ENCODE peak calls at places on chromosomes 16 and 17, in six cellular contexts. X is transverse colon, W is right lobe of liver, L is IMR-90, D is astrocyte of the spinal cord, B is hepatocyte. H is an unnamed sample.

GRCh38 chr17:27585153-27585681 is 45.8 kb upstream of the LGALS9 start:
- DNase-seq in X (no peak), W (no peak), L (no peak), D (no peak), B (no peak), H (no peak)

GRCh38 chr17:50532452-50533024 is at the start of gene EPN3:
- DNase-seq in X (peak; percentile 82), W (no peak), L (no peak), D (no peak), B (peak; percentile 72), H (peak; percentile 90)

GRCh38 chr17:46044286-46044928 is 45.4 kb downstream of the STH start:
- DNase-seq in X (peak; percentile 81), W (peak; percentile 75), L (peak; percentile 87), D (peak; percentile 90), B (peak; percentile 89), H (peak; percentile 71)

GRCh38 chr17:63519972-63520882 is 2.9 kb upstream of the KCNH6 start:
- DNase-seq in X (peak; percentile 73), W (peak; percentile 98), L (no peak), D (no peak), B (peak; percentile 78), H (no peak)

GRCh38 chr16:74298104-74298503 is 1.5 kb downstream of the PSMD7 start:
- DNase-seq in X (no peak), W (no peak), L (no peak), D (no peak), B (no peak), H (no peak)

GRCh38 chr17:36001109-36001735 is at the start of gene CCL15:
- DNase-seq in X (peak; percentile 64), W (peak; percentile 68), L (no peak), D (no peak), B (peak; percentile 56), H (no peak)

GRCh38 chr16:87601322-87602004 is 845 bp upstream of the JPH3 start:
- DNase-seq in X (no peak), W (no peak), L (no peak), D (no peak), B (no peak), H (peak; percentile 78)

GRCh38 chr16:56789360-56789759 is 59.4 kb downstream of the NUP93 start:
- DNase-seq in X (peak; percentile 31), W (no peak), L (peak; percentile 60), D (peak; percentile 51), B (peak; percentile 36), H (no peak)

GRCh38 chr17:75875940-75876189 is 2.5 kb downstream of the TRIM47 start:
- DNase-seq in X (no peak), W (no peak), L (no peak), D (no peak), B (no peak), H (no peak)

GRCh38 chr16:47371615-47372014 is 89.2 kb downstream of the ITFG1 start:
- DNase-seq in X (no peak), W (no peak), L (no peak), D (no peak), B (no peak), H (no peak)

GRCh38 chr16:8567355-8568230 is 22.7 kb downstream of the TMEM114 start:
- DNase-seq in X (peak; percentile 80), W (peak; percentile 75), L (peak; percentile 88), D (peak; percentile 88), B (peak; percentile 93), H (peak; percentile 78)

GRCh38 chr16:79601978-79602609 is 1.6 kb upstream of the MAF start:
- DNase-seq in X (peak; percentile 87), W (peak; percentile 88), L (peak; percentile 38), D (peak; percentile 82), B (peak; percentile 91), H (peak; percentile 60)

GRCh38 chr16:24822974-24823373 is 22.8 kb upstream of the SLC5A11 start:
- DNase-seq in X (no peak), W (no peak), L (no peak), D (no peak), B (no peak), H (no peak)

GRCh38 chr16:68707341-68708152 is 29.5 kb upstream of the CDH1 start:
- DNase-seq in X (peak; percentile 87), W (no peak), L (no peak), D (peak; percentile 41), B (peak; percentile 67), H (peak; percentile 94)

GRCh38 chr17:81672504-81672903 is 6.0 kb downstream of the CCDC137 start:
- DNase-seq in X (no peak), W (no peak), L (no peak), D (no peak), B (no peak), H (peak; percentile 19)

GRCh38 chr17:4968916-4969550 is 1.4 kb upstream of the SPAG7 start:
- DNase-seq in X (no peak), W (no peak), L (peak; percentile 95), D (peak; percentile 94), B (peak; percentile 79), H (peak; percentile 66)

GRCh38 chr17:10210151-10210574 is 11.8 kb upstream of the GAS7 start:
- DNase-seq in X (peak; percentile 25), W (no peak), L (peak; percentile 58), D (peak; percentile 80), B (peak; percentile 85), H (peak; percentile 51)

GRCh38 chr17:44084131-44084538 is 13.6 kb downstream of the G6PC3 start:
- DNase-seq in X (no peak), W (no peak), L (no peak), D (no peak), B (no peak), H (peak; percentile 89)

GRCh38 chr16:11484691-11485258 is 101.9 kb downstream of the LITAF start:
- DNase-seq in X (no peak), W (no peak), L (peak; percentile 73), D (peak; percentile 15), B (no peak), H (no peak)

GRCh38 chr16:85303354-85303883 is 191.1 kb upstream of the CIBAR2 start:
- DNase-seq in X (peak; percentile 71), W (peak; percentile 70), L (no peak), D (peak; percentile 17), B (peak; percentile 78), H (peak; percentile 96)

GRCh38 chr17:82239401-82239925 is 10.6 kb downstream of the SLC16A3 start:
- DNase-seq in X (no peak), W (no peak), L (no peak), D (no peak), B (no peak), H (no peak)

GRCh38 chr16:17414421-17414820 is 56.3 kb downstream of the XYLT1 start:
- DNase-seq in X (peak; percentile 14), W (no peak), L (no peak), D (no peak), B (no peak), H (no peak)

GRCh38 chr17:32323046-32323445 is 18.9 kb downstream of the C17orf75 start:
- DNase-seq in X (no peak), W (no peak), L (no peak), D (no peak), B (no peak), H (no peak)

GRCh38 chr16:7651803-7652570 is 319.3 kb downstream of the RBFOX1 start:
- DNase-seq in X (no peak), W (no peak), L (no peak), D (no peak), B (no peak), H (peak; percentile 39)

GRCh38 chr17:32688221-32688620 is 188.7 kb downstream of the MYO1D start:
- DNase-seq in X (no peak), W (no peak), L (no peak), D (no peak), B (no peak), H (no peak)

GRCh38 chr17:82414548-82415281 is 3.4 kb upstream of the HEXD start:
- DNase-seq in X (peak; percentile 73), W (peak; percentile 74), L (peak; percentile 50), D (peak; percentile 76), B (peak; percentile 89), H (peak; percentile 99)

GRCh38 chr17:38919316-38920078 is 5.9 kb upstream of the LASP1NB start:
- DNase-seq in X (no peak), W (no peak), L (no peak), D (no peak), B (no peak), H (no peak)

GRCh38 chr16:12793120-12793889 is 10.4 kb downstream of the CPPED1 start:
- DNase-seq in X (no peak), W (no peak), L (no peak), D (no peak), B (no peak), H (peak; percentile 55)
- H3K4me3 ChIP-seq in X (no peak overlapping the region), W (no peak overlapping the region), L (no peak overlapping the region), D (no peak overlapping the region), B (no peak overlapping the region), H (no peak overlapping the region)

DNA sequence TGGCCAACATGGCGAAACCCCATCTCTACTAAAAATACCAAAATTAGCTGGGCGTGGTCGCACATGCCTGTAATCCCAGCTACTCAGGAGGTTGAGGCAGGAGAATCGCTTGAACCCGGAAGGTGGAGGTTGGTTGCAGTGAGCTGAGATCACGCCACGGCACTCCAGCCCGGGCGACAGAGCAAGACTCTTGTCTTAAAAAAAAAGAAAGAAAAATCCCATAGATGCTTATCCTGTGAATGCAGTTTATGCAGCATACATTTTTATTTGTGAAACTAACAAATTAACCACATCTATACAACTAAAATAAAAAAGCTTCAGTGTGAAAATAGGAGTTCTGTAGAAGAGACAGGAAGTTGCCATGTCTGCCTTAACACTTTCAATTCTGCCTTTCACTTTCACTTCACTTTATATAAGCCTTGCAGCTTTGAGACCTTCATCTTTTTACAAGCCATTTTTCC is 7.1 kb downstream of the IGSF6 start:
- DNase-seq in X (no peak), W (no peak), L (peak; percentile 43), D (peak; percentile 38), B (no peak), H (no peak)
- H3K4me3 ChIP-seq in X (peak overlapping the region; percentile 28), W (peak overlapping the region; percentile 17), L (peak overlapping the region; percentile 30), D (no peak overlapping the region), B (no peak overlapping the region), H (no peak overlapping the region)

DNA sequence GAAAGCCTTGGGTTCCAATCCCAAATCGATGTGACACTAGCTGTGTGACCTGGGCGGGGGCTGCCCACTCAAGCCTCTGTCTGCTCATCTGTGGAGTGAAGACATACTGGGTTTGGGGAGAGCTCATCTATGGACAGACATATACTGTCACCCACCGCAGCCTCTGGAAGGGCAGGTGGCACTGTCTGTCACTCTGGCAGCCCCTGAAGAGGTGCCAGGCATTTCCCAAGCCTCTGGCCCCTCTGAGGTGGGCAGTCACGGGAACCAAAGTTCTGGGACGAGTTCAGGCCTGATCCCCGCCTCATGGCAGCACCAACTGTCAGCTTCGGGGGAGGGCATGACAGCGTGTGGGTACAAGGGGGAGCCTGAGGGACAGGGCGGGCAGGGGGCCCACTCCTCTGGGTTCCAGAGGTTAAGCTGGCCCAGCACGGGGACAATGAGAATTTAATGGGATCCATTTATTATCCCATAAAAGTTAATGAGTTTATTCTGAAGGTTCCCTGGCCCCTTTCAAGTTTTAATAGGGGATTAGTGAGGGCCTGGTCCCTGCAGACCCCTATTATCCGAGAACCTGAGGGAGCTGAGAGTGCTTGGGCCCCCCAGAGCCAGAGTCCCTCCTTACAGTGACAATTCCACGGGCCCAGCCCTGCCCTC is 19.0 kb downstream of the SEZ6 start:
- DNase-seq in X (no peak), W (no peak), L (no peak), D (no peak), B (no peak), H (no peak)
- H3K4me3 ChIP-seq in X (no peak overlapping the region), W (no peak overlapping the region), L (no peak overlapping the region), D (no peak overlapping the region), B (no peak overlapping the region), H (no peak overlapping the region)

DNA sequence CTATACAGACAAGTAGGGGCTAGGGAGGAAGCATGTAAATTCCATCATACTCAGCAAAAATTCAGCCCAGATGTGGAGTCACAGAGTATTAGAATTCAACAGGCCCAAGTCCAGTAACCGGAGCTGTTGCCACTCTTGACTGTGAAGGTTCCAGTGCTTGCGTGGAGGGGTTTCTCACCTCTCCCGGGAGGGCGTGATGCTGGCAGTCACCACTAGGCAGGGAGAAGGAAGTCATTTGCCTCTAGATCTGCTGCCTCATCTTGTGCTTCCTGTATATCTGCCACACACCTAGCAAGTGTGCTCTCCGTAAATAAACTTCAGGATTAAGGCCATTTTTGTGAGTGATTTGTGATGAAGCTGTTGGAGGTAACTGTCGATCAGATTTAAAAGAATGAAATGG is 1.0 kb upstream of the CKLF start:
- DNase-seq in X (peak; percentile 60), W (no peak), L (peak; percentile 9), D (no peak), B (peak; percentile 37), H (peak; percentile 70)
- H3K4me3 ChIP-seq in X (no peak overlapping the region), W (no peak overlapping the region), L (no peak overlapping the region), D (no peak overlapping the region), B (no peak overlapping the region), H (no peak overlapping the region)

H was measured in H7.